ENCODE peak calls at places on chromosomes 12 and 14, in eight cellular contexts. Z is AG04450, E is Right ventricle myocardium inferior, J is activated T-cell treated with anti-CD3 and anti-CD28 coated beads for 4 hours, U is T-helper 2 cell, V is activated B cell treated with CpG ODN at 0.5 μM for 24 hours, Q is NCI-H1092 treated with DMSO at 0.1 percent for 48 hours, N is ELR. W is an unnamed sample.

GRCh38 chr12:27779416-27779815 is 617 bp upstream of the KLHL42 start:
- DNase-seq in Q (peak), N (peak), E (no peak), J (peak), U (no peak), V (no peak), Z (no peak), W (no peak)

GRCh38 chr12:92570056-92570753 is 132.6 kb upstream of the PLEKHG7 start:
- DNase-seq in J (peak), U (no peak), Q (peak), V (no peak), E (no peak), Z (peak), N (peak), W (peak)

GRCh38 chr12:130070017-130070653 is 92.1 kb upstream of the FZD10 start:
- DNase-seq in Q (no peak), Z (no peak), N (no peak), V (no peak), E (no peak), J (no peak), U (no peak), W (no peak)

GRCh38 chr12:122513660-122514059 is 12.9 kb upstream of the ZCCHC8 start:
- DNase-seq in J (no peak), V (no peak), E (no peak), U (no peak), N (no peak), Z (no peak), Q (no peak), W (no peak)

GRCh38 chr12:2240984-2241383 is 188.2 kb downstream of the CACNA1C start:
- DNase-seq in N (no peak), Q (no peak), J (no peak), V (no peak), U (no peak), Z (no peak), E (no peak), W (no peak)

GRCh38 chr12:50110762-50111416 is 1.1 kb upstream of the COX14 start:
- DNase-seq in U (no peak), V (peak), J (no peak), Q (no peak), N (peak), E (peak), Z (no peak), W (no peak)

GRCh38 chr12:75725505-75726120 is 214.2 kb upstream of the KRR1 start:
- DNase-seq in N (peak), Q (peak), U (no peak), E (no peak), V (no peak), J (no peak), Z (no peak), W (no peak)

GRCh38 chr14:100617715-100618693 is 30.8 kb upstream of the BEGAIN start:
- DNase-seq in Z (no peak), E (peak), V (no peak), J (no peak), N (no peak), U (no peak), Q (no peak), W (peak)

GRCh38 chr14:67331368-67332125 is 28.1 kb downstream of the ATP6V1D start:
- DNase-seq in Q (no peak), N (peak), U (no peak), E (no peak), Z (no peak), V (no peak), J (no peak), W (no peak)

GRCh38 chr12:49121047-49121696 is 10.0 kb downstream of the TUBA1B start:
- DNase-seq in Q (peak), U (no peak), Z (no peak), V (no peak), E (no peak), N (peak), J (no peak), W (no peak)

GRCh38 chr12:95116773-95117172 is 43.4 kb upstream of the NR2C1 start:
- DNase-seq in N (peak), E (no peak), V (no peak), U (no peak), Z (no peak), J (no peak), Q (no peak), W (no peak)

GRCh38 chr14:42869681-42870080 is 1263.0 kb downstream of the LRFN5 start:
- DNase-seq in Q (no peak), E (no peak), N (peak), Z (peak), U (no peak), V (no peak), J (no peak), W (no peak)

GRCh38 chr12:67582238-67582834 is 66.2 kb upstream of the DYRK2 start:
- DNase-seq in E (no peak), Z (no peak), U (no peak), V (no peak), J (no peak), Q (no peak), N (no peak), W (no peak)

GRCh38 chr14:61176686-61177085 is 104.5 kb downstream of the TMEM30B start:
- DNase-seq in Z (no peak), V (no peak), Q (no peak), U (no peak), J (no peak), E (no peak), N (no peak), W (no peak)

GRCh38 chr14:88669346-88669745 is 106.5 kb downstream of the ZC3H14 start:
- DNase-seq in E (no peak), Z (no peak), N (no peak), J (no peak), V (no peak), Q (no peak), U (no peak), W (no peak)

GRCh38 chr12:122079038-122079531 is 529 bp downstream of the MLXIP start:
- DNase-seq in U (no peak), V (no peak), J (no peak), N (peak), Q (no peak), Z (no peak), E (peak), W (no peak)